ENCODE peak calls at places on chromosomes 1 and 21, in eight cellular contexts. J, E, F, T, H, R, D and Z are unnamed samples.
A peak's percentile ranks its signal among the peaks of the same experiment; 100 is the strongest.

GRCh38 chr1:245306628-245307410 is 152.0 kb downstream of the KIF26B start:
- DNase-seq in J (no peak), R (no peak), T (peak; percentile 11), F (no peak), D (no peak), E (no peak), H (no peak), Z (no peak)

GRCh38 chr1:207868769-207869721 is 41.9 kb downstream of the CD34 start:
- DNase-seq in E (no peak), H (peak; percentile 87), F (no peak), J (peak; percentile 61), T (peak; percentile 73), R (peak; percentile 86), D (peak; percentile 80), Z (peak; percentile 93)

GRCh38 chr1:209674957-209675566 is at the start of gene G0S2:
- DNase-seq in D (peak; percentile 77), E (peak; percentile 36), H (peak; percentile 76), F (no peak), R (peak; percentile 29), J (peak; percentile 38), T (peak; percentile 91), Z (no peak)

GRCh38 chr1:82818596-82818995 is 1017.9 kb downstream of the ADGRL2 start:
- DNase-seq in J (no peak), H (no peak), D (no peak), E (no peak), F (no peak), R (no peak), T (peak; percentile 3), Z (no peak)

GRCh38 chr1:66168467-66168887 is 365.5 kb upstream of the SGIP1 start:
- DNase-seq in F (no peak), E (no peak), R (no peak), J (peak; percentile 2), H (no peak), T (peak; percentile 40), D (peak; percentile 3), Z (no peak)

GRCh38 chr1:119080586-119080985 is 59.9 kb downstream of the WARS2 start:
- DNase-seq in E (no peak), F (no peak), H (peak; percentile 66), T (peak; percentile 96), R (no peak), J (peak; percentile 96), D (peak; percentile 60), Z (peak; percentile 20)

GRCh38 chr1:198483006-198483405 is 57.5 kb downstream of the ATP6V1G3 start:
- DNase-seq in E (no peak), D (no peak), J (no peak), R (no peak), H (no peak), T (no peak), F (no peak), Z (no peak)

GRCh38 chr21:45377866-45378257 is 27.1 kb upstream of the COL18A1 start:
- DNase-seq in D (no peak), J (no peak), F (no peak), T (no peak), E (no peak), R (no peak), H (peak; percentile 39), Z (no peak)